ENCODE peak calls at places on chromosomes 1 and 21, in seven cellular contexts. E is Panc1, T is GM12878, Q is HCT116, K is K562, I is SK-N-SH, F is H1. R is an unnamed sample.

GRCh38 chr1:238466459-238466858 is 575.7 kb upstream of the ZP4 start:
- DNase-seq in K (no peak), F (no peak), I (no peak), T (no peak), Q (no peak), E (no peak), R (no peak)

GRCh38 chr1:148264374-148265276 is 112.5 kb upstream of the NBPF11 start:
- DNase-seq in Q (peak; percentile 94), K (peak; percentile 71), T (no peak), F (peak; percentile 85), I (no peak), E (peak; percentile 99), R (no peak)

GRCh38 chr21:28127390-28127789 is 865.3 kb downstream of the LTN1 start:
- DNase-seq in F (no peak), Q (no peak), E (no peak), T (no peak), I (no peak), K (no peak), R (no peak)

GRCh38 chr1:112674440-112674985 is at the start of gene MOV10:
- DNase-seq in F (peak; percentile 85), Q (peak; percentile 59), T (peak; percentile 40), K (peak; percentile 88), I (peak; percentile 79), E (peak; percentile 20), R (peak; percentile 67)

GRCh38 chr1:2840036-2840809 is 38.7 kb upstream of the TTC34 start:
- DNase-seq in I (no peak), T (no peak), F (no peak), E (no peak), K (peak; percentile 28), Q (no peak), R (no peak)

GRCh38 chr1:40901886-40902633 is 39.9 kb upstream of the CITED4 start:
- DNase-seq in E (no peak), K (no peak), I (no peak), T (no peak), F (no peak), Q (peak; percentile 28), R (no peak)

GRCh38 chr1:44780583-44781121 is 5.3 kb downstream of the RPS8 start:
- DNase-seq in K (no peak), I (no peak), E (no peak), T (no peak), F (no peak), Q (no peak), R (no peak)

GRCh38 chr1:214989341-214989740 is 93.2 kb upstream of the KCNK2 start:
- DNase-seq in Q (no peak), F (no peak), T (no peak), K (no peak), E (no peak), I (no peak), R (no peak)

GRCh38 chr1:27626031-27626935 is 8.7 kb downstream of the FGR start:
- DNase-seq in I (no peak), T (peak; percentile 71), Q (no peak), K (no peak), F (no peak), E (no peak), R (no peak)

GRCh38 chr1:200409203-200409760 is 554 bp downstream of the ZNF281 start:
- DNase-seq in I (no peak), T (no peak), F (peak; percentile 61), Q (no peak), K (peak; percentile 65), E (no peak), R (no peak)

GRCh38 chr1:69320679-69321310 is 246.9 kb upstream of the LRRC7 start:
- DNase-seq in F (no peak), I (no peak), E (no peak), T (peak; percentile 5), Q (no peak), K (no peak), R (no peak)

GRCh38 chr1:151435174-151435573 is 24.1 kb downstream of the POGZ start:
- DNase-seq in F (no peak), T (no peak), Q (no peak), I (no peak), K (no peak), E (no peak), R (no peak)

DNA sequence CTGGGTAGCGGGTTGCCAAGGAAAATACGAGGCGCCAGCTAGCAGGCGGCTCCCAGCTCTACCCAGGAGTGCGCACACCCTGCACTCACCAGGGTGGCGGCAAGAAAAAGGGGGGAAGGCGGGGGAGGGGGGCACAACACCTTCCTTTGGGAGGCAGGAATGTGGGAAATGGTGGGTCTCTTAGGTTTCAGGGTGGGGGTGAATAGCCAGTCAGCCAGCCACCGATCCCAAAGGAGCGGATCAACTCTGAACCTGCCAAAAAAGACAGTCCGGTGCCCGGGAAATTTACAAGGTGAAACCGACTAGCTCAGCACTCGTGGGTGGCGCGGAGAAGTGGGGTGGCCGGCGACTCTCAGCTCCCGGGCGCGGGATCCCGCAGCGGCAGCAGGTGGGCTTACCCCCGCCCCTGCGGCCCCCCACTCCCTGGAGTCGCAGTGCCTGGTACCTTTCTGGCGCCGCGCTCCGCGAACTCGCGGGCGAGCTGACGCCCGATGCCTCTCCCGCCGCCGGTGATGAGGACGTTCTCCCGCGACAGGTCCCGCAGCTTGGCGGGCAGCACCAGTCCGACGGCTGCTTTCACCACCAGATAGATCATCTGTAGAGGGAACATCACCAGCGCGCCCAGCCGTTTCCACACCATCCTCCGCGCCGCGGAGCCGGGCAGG is 1.2 kb downstream of the DHRS3 start:
- DNase-seq in T (no peak), E (no peak), F (no peak), Q (no peak), I (peak; percentile 71), K (no peak), R (no peak)
- TF ChIP-seq SIN3A in T (no peak), E (no peak), F (no peak), Q (no peak), I (no peak), K (no peak), R (no peak)

GRCh38 chr1:240562111-240562590 is 49.8 kb downstream of the GREM2 start:
- DNase-seq in E (no peak), Q (no peak), K (no peak), T (no peak), I (no peak), F (no peak), R (no peak)
- TF ChIP-seq SIN3A in E (no peak), Q (no peak), K (no peak), T (no peak), I (no peak), F (no peak), R (no peak)

GRCh38 chr1:157390646-157391045 is 161.7 kb downstream of the FCRL5 start:
- DNase-seq in Q (no peak), E (no peak), I (no peak), T (no peak), F (no peak), K (no peak), R (no peak)

GRCh38 chr1:157384252-157384651 is 168.1 kb downstream of the FCRL5 start:
- DNase-seq in T (no peak), F (no peak), Q (no peak), K (no peak), E (no peak), I (no peak), R (no peak)

GRCh38 chr1:157382351-157382750 is 170.0 kb downstream of the FCRL5 start:
- DNase-seq in T (no peak), E (no peak), K (no peak), Q (no peak), I (no peak), F (no peak), R (no peak)

GRCh38 chr1:157388057-157388456 is 164.3 kb downstream of the FCRL5 start:
- DNase-seq in I (no peak), Q (no peak), K (no peak), F (no peak), E (no peak), T (no peak), R (no peak)
- TF ChIP-seq SIN3A in I (no peak), Q (no peak), K (no peak), F (no peak), E (no peak), T (no peak), R (no peak)

DNA sequence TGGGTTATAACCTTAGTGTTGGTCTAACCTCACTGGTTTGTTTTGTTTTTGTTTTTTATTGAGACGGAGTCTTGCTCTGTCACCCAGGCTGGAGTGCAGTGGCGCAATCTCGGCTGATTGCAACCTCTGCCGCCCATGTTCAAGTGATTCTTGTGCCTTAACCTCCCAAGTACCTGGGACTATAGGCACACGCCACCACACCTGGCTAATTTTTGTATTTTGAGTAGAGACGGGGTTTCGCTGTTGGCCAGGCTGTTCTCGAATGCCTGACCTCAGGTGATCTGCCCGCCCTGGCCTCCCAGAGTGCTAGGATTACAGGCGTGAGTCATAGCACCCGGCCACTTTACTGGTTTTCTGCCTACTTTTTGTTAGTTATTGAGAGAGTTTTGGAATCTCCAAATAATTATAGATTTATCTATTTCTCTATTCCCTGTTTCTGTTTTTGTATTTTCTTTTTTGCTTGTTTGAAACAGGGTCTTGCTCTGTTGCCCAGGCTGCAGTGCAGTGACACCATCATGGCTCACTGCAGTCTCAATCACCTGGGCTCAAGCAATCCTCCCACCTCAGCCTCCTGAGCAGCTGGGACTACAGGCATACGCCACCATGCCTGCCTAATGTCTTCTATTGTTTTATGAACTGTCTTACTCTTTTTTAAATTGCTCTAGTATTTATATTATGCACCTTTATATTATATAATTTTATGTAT is 21.4 kb downstream of the SMG7 start:
- DNase-seq in I (no peak), T (no peak), K (no peak), E (no peak), Q (no peak), F (no peak), R (no peak)
- TF ChIP-seq SIN3A in I (no peak), T (no peak), K (no peak), E (no peak), Q (no peak), F (no peak), R (no peak)

GRCh38 chr1:232521660-232522059 is 108.3 kb downstream of the SIPA1L2 start:
- DNase-seq in K (no peak), E (no peak), T (no peak), Q (no peak), I (no peak), F (no peak), R (no peak)
- TF ChIP-seq SIN3A in K (no peak), E (no peak), T (no peak), Q (no peak), I (no peak), F (no peak), R (no peak)

GRCh38 chr1:78171736-78172590 is 126.2 kb downstream of the GIPC2 start:
- DNase-seq in T (no peak), K (no peak), E (no peak), Q (no peak), I (no peak), F (no peak), R (no peak)
- TF ChIP-seq SIN3A in T (no peak), K (no peak), E (no peak), Q (no peak), I (no peak), F (no peak), R (no peak)

R was measured in HepG2.